ENCODE peak calls at places on chromosomes 16 and 17, in seven cellular contexts. G is SJSA1; K is cardiac muscle cell; D is prostate gland; N is SJCRH30; X is effector memory CD4-positive, alpha-beta T cell; Z is GM23248. H is an unnamed sample.
A peak's percentile ranks its signal among the peaks of the same experiment; 100 is the strongest.

GRCh38 chr16:65342231-65342866 is 220.5 kb upstream of the CDH11 start:
- DNase-seq in G (no peak), K (no peak), D (no peak), N (peak; percentile 16), X (no peak), Z (no peak), H (no peak)

GRCh38 chr17:77440571-77440981 is 299.8 kb downstream of the SEC14L1 start:
- DNase-seq in G (no peak), K (no peak), D (no peak), N (peak; percentile 96), X (no peak), Z (no peak), H (no peak)

GRCh38 chr17:8029121-8029520 is 9.7 kb upstream of the ALOX15B start:
- DNase-seq in G (no peak), K (no peak), D (no peak), N (no peak), X (no peak), Z (peak; percentile 84), H (no peak)

GRCh38 chr17:78575899-78576298 is 1.3 kb downstream of the DNAH17 start:
- DNase-seq in G (no peak), K (no peak), D (no peak), N (peak; percentile 61), X (no peak), Z (no peak), H (no peak)

GRCh38 chr17:1004769-1005295 is 7.9 kb downstream of the TIMM22 start:
- DNase-seq in G (no peak), K (no peak), D (no peak), N (no peak), X (no peak), Z (no peak), H (no peak)

GRCh38 chr17:35376245-35376644 is 2.8 kb upstream of the SLFN11 start:
- DNase-seq in G (no peak), K (no peak), D (no peak), N (no peak), X (no peak), Z (peak; percentile 76), H (no peak)

GRCh38 chr17:27367121-27367981 is 73.4 kb downstream of the WSB1 start:
- DNase-seq in G (no peak), K (no peak), D (no peak), N (no peak), X (no peak), Z (no peak), H (no peak)

GRCh38 chr17:56595831-56596740 is 2.6 kb downstream of the NOG start:
- DNase-seq in G (peak; percentile 63), K (peak; percentile 91), D (no peak), N (peak; percentile 89), X (no peak), Z (peak; percentile 50), H (no peak)

GRCh38 chr17:41684050-41684449 is 4.6 kb upstream of the EIF1 start:
- DNase-seq in G (no peak), K (no peak), D (no peak), N (no peak), X (no peak), Z (no peak), H (no peak)

GRCh38 chr17:3722716-3723115 is 987 bp upstream of the HASPIN start:
- DNase-seq in G (no peak), K (no peak), D (no peak), N (no peak), X (no peak), Z (peak; percentile 41), H (no peak)

GRCh38 chr16:81697321-81697885 is 81.7 kb upstream of the PLCG2 start:
- DNase-seq in G (peak; percentile 69), K (peak; percentile 65), D (peak; percentile 62), N (peak; percentile 71), X (peak; percentile 12), Z (peak; percentile 60), H (no peak)

GRCh38 chr17:1605681-1606351 is 22.8 kb downstream of the SLC43A2 start:
- DNase-seq in G (no peak), K (no peak), D (no peak), N (no peak), X (no peak), Z (no peak), H (no peak)

GRCh38 chr16:67234180-67234597 is 7.3 kb downstream of the TMEM208 start:
- DNase-seq in G (no peak), K (no peak), D (no peak), N (no peak), X (no peak), Z (no peak), H (no peak)

DNA sequence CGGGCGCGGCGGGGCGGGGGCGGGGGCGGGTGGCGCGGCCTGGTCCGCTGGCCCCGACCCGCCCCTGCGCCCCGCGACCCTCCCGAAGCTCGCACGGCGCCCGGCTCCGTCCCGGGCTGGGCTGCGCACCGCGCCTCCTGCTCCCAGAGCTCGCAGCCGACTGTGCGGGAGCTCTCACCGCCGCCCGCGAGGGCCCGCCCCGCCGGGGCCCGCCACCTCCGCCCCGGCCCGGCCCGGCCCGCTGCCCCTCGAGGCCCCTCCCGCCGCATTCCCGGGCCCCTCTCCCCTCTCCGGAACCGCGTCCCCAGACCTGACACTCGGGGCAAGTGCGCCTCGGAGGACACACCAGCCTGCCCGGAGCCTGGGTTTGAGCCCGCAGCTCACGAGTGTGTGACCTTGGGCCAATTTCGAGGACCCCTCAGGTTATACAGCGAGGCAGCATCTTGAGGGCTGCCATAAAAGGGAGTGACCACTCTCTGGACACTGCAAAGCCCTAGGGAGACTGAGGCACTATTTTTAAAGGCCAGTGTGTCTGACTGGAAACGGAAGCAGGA is 1.9 kb upstream of the GRIN2C start:
- DNase-seq in G (no peak), K (no peak), D (no peak), N (no peak), X (no peak), Z (peak; percentile 39), H (no peak)
- H3K4me3 ChIP-seq in G (no peak overlapping the region), K (no peak overlapping the region), D (no peak overlapping the region), N (no peak overlapping the region), X (no peak overlapping the region), Z (no peak overlapping the region), H (no peak overlapping the region)

GRCh38 chr16:84514295-84514873 is 9.9 kb upstream of the MEAK7 start:
- DNase-seq in G (no peak), K (no peak), D (no peak), N (no peak), X (no peak), Z (no peak), H (no peak)
- H3K4me3 ChIP-seq in G (no peak overlapping the region), K (no peak overlapping the region), D (no peak overlapping the region), N (no peak overlapping the region), X (peak overlapping the region; percentile 7), Z (no peak overlapping the region), H (no peak overlapping the region)

DNA sequence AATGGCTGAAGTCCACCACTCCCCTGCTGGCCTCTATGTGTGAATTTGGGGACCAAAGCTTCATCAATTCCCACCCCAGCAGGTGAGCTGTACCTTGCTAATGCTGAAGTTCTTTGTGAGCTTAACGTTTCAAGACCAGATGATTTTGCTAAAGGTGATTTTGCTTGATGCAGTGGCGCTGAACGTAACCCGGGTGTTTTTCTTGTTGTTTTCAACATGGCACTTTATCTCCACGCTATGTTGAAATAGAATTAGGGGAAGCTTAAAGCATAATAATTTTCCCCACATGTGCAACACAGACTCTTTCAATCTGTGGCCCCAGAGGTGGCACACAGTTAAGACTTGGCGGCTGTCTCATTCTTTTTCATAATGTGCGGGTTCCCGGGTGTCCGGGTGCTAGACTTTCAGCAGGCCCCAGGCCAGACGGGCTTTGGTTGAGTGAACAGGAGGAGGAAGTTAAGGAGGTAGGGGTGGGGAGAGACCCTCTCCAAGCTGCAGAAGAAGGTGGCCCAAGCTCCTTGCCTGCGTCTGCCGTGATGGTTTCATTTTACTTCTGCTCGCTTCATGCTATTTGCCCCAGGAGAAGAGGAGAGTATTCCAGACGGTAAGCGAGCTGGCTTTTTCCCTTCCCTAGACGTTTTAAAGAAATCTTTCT is 4.0 kb downstream of the FOXC2 start:
- DNase-seq in G (no peak), K (no peak), D (no peak), N (no peak), X (no peak), Z (no peak), H (no peak)
- H3K4me3 ChIP-seq in G (peak overlapping the region; percentile 82), K (peak overlapping the region; percentile 76), D (no peak overlapping the region), N (peak overlapping the region; percentile 74), X (no peak overlapping the region), Z (peak overlapping the region; percentile 79), H (no peak overlapping the region)

GRCh38 chr16:88472637-88473205 is 19.6 kb downstream of the ZFPM1 start:
- DNase-seq in G (no peak), K (no peak), D (no peak), N (peak; percentile 46), X (no peak), Z (no peak), H (no peak)
- H3K4me3 ChIP-seq in G (no peak overlapping the region), K (no peak overlapping the region), D (no peak overlapping the region), N (no peak overlapping the region), X (no peak overlapping the region), Z (no peak overlapping the region), H (no peak overlapping the region)

DNA sequence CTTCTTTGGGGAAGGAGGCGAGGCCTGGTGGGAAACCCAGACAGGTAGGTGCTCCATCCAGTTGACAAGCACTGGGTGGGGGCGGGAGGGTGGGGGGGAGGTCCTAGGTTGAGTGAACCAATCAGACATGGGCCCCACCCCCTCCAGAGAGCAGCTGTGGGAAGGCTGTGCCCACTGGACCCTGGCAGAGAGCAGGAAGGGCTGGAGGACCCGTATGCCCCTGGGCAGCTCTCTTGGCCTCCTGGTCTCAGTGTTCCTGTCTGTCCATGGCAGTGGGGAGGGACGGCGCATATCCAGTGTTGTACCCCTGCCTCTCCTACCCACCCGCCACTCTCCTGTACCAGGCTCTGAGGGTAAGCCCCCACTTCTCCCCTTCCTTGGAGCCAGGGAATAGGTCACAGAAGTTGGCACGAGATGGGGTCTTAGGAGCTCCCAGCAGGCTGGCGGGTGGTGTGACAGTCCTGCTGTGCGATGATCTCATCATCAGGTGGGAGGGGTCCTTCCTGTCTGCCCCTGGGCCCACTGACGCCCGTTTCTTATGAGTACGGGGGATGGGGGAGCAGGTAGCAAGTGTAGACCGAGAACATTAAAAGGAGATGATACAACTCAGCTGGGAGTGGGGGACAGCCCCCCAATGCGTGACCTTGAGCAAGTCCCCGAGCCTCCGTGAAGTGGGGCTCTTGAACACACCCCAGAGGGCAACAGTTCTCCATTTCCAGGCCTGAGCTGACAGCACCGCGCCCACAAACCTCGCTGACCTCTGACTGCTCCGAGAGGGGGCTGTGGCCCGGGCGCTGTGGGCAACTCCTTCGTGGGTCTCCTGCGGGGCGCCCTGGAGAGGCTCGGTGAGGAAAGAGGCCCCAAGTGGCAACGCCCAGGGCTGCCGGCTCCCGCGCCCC is 1.2 kb upstream of the ZFPM1 start:
- DNase-seq in G (no peak), K (no peak), D (no peak), N (no peak), X (no peak), Z (no peak), H (no peak)
- H3K4me3 ChIP-seq in G (no peak overlapping the region), K (no peak overlapping the region), D (no peak overlapping the region), N (no peak overlapping the region), X (peak overlapping the region; percentile 55), Z (peak overlapping the region; percentile 79), H (no peak overlapping the region)

DNA sequence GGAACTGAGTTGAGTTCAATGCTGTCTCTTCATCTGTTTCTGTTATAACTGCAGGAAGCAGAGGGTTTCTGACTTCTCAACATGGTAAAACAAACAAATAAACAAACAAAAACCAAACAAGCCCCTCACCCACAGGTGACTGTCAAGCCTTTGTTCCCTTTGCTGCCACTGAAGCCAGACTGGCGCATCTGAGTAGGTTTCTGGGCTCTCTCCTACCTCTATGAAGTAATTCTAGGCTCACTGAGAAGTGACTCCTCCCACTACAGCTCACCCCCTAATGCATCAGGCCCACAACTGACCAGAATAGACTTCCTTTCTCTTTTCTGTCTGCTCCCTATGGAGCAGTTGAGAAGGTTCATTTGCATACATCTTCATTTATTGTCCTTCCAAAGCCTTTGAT is 77.0 kb upstream of the CCL2 start:
- DNase-seq in G (no peak), K (peak; percentile 10), D (no peak), N (no peak), X (no peak), Z (peak; percentile 34), H (no peak)
- H3K4me3 ChIP-seq in G (no peak overlapping the region), K (no peak overlapping the region), D (no peak overlapping the region), N (no peak overlapping the region), X (no peak overlapping the region), Z (no peak overlapping the region), H (no peak overlapping the region)